ENCODE peak calls at places on chromosome 20, in eight cellular contexts. C, Z, Q, M, G, U, V and D are unnamed samples.

GRCh38 chr20:38134427-38135281 is 30.4 kb downstream of the TGM2 start:
- DNase-seq in C (no peak), Z (peak), Q (no peak), M (peak), G (no peak), U (no peak), V (peak), D (peak)

GRCh38 chr20:2756056-2756611 is 44.3 kb downstream of the CPXM1 start:
- DNase-seq in C (no peak), Z (no peak), Q (no peak), M (peak), G (no peak), U (no peak), V (peak), D (peak)

GRCh38 chr20:33999025-33999629 is 5.4 kb downstream of the RALY start:
- DNase-seq in C (no peak), Z (no peak), Q (no peak), M (no peak), G (no peak), U (no peak), V (no peak), D (no peak)

GRCh38 chr20:46251211-46251673 is 57.1 kb downstream of the CDH22 start:
- DNase-seq in C (no peak), Z (no peak), Q (no peak), M (no peak), G (no peak), U (no peak), V (no peak), D (no peak)

GRCh38 chr20:46562373-46563169 is 12.1 kb upstream of the OCSTAMP start:
- DNase-seq in C (peak), Z (peak), Q (peak), M (peak), G (peak), U (peak), V (peak), D (peak)

GRCh38 chr20:20228351-20228750 is 139.6 kb upstream of the INSM1 start:
- DNase-seq in C (no peak), Z (no peak), Q (no peak), M (no peak), G (no peak), U (no peak), V (no peak), D (no peak)

GRCh38 chr20:40134176-40134575 is 554.9 kb downstream of the MAFB start:
- DNase-seq in C (no peak), Z (no peak), Q (no peak), M (no peak), G (no peak), U (no peak), V (no peak), D (no peak)

GRCh38 chr20:14470231-14470894 is 133.0 kb upstream of the FLRT3 start:
- DNase-seq in C (peak), Z (no peak), Q (no peak), M (no peak), G (no peak), U (no peak), V (no peak), D (no peak)

GRCh38 chr20:62606551-62607201 is 35.6 kb upstream of the SLCO4A1 start:
- DNase-seq in C (no peak), Z (no peak), Q (no peak), M (no peak), G (peak), U (peak), V (no peak), D (no peak)

GRCh38 chr20:11057624-11058023 is 383.8 kb upstream of the JAG1 start:
- DNase-seq in C (no peak), Z (no peak), Q (no peak), M (no peak), G (no peak), U (no peak), V (no peak), D (no peak)